ENCODE peak calls at places on chromosomes 4 and X, in four cellular contexts. M is CD8-positive, alpha-beta T cell; V is K562; Q is testis. W is an unnamed sample.

GRCh38 chr4:94298725-94299252 is 43.8 kb downstream of the HPGDS start:
- DNase-seq in Q (no peak), V (peak; percentile 31), M (no peak), W (peak; percentile 16)

GRCh38 chr4:1418494-1419285 is 12.4 kb upstream of the NKX1-1 start:
- DNase-seq in M (no peak), V (peak; percentile 41), Q (peak; percentile 12), W (no peak)

GRCh38 chr4:24423670-24424069 is 160.7 kb downstream of the DHX15 start:
- DNase-seq in M (no peak), Q (no peak), V (no peak), W (no peak)

GRCh38 chrX:155662297-155662696 is 49.5 kb upstream of the TMLHE start:
- DNase-seq in M (no peak), V (peak; percentile 2), Q (no peak), W (no peak)

GRCh38 chrX:34058005-34058404 is 74.1 kb downstream of the FAM47A start:
- DNase-seq in M (no peak), V (no peak), Q (no peak), W (no peak)

GRCh38 chrX:5683996-5684395 is 544.7 kb downstream of the NLGN4X start:
- DNase-seq in Q (no peak), V (no peak), M (no peak), W (no peak)

GRCh38 chr4:77635246-77635645 is 29.6 kb downstream of the CXCL13 start:
- DNase-seq in Q (no peak), M (no peak), V (no peak), W (no peak)

GRCh38 chr4:109703664-109704351 is 563 bp upstream of the CASP6 start:
- DNase-seq in M (no peak), Q (no peak), V (no peak), W (no peak)

GRCh38 chrX:146481735-146482134 is 327.8 kb upstream of the CXorf51B start:
- DNase-seq in V (no peak), Q (no peak), M (no peak), W (no peak)

GRCh38 chrX:150587585-150588503 is 19.4 kb downstream of the MTM1 start:
- DNase-seq in M (peak; percentile 21), Q (no peak), V (peak; percentile 26), W (no peak)

GRCh38 chr4:44446801-44447562 is 1.6 kb downstream of the KCTD8 start:
- DNase-seq in M (no peak), V (no peak), Q (no peak), W (no peak)

GRCh38 chrX:32545100-32545499 is 666.2 kb downstream of the DMD start:
- DNase-seq in Q (no peak), V (no peak), M (no peak), W (no peak)

GRCh38 chr4:100113732-100114131 is 76.5 kb downstream of the DDIT4L start:
- DNase-seq in Q (no peak), V (no peak), M (no peak), W (no peak)

GRCh38 chrX:53768451-53769246 is 82.1 kb upstream of the HUWE1 start:
- DNase-seq in M (no peak), V (no peak), Q (peak; percentile 13), W (no peak)

GRCh38 chr4:37008199-37008598 is 236.3 kb upstream of the NWD2 start:
- DNase-seq in Q (no peak), M (no peak), V (no peak), W (peak; percentile 53)

GRCh38 chr4:104394409-104394813 is 100.3 kb downstream of the CXXC4 start:
- DNase-seq in V (no peak), M (no peak), Q (peak; percentile 45), W (no peak)

GRCh38 chrX:28659269-28659668 is 72.0 kb downstream of the IL1RAPL1 start:
- DNase-seq in M (no peak), V (peak; percentile 8), Q (peak; percentile 28), W (no peak)

GRCh38 chr4:37793562-37793961 is 32.9 kb upstream of the PGM2 start:
- DNase-seq in Q (no peak), V (no peak), M (no peak), W (no peak)

GRCh38 chr4:73417973-73418372 is 13.9 kb downstream of the ALB start:
- DNase-seq in Q (no peak), M (no peak), V (no peak), W (no peak)

GRCh38 chr4:102599455-102599854 is 98.3 kb downstream of the NFKB1 start:
- DNase-seq in V (no peak), M (no peak), Q (no peak), W (peak; percentile 41)

GRCh38 chrX:30183554-30183953 is 31.8 kb upstream of the MAGEB2 start:
- DNase-seq in V (no peak), M (no peak), Q (no peak), W (no peak)

GRCh38 chrX:48487362-48487785 is 11.4 kb downstream of the FTSJ1 start:
- DNase-seq in M (no peak), V (peak; percentile 56), Q (no peak), W (peak; percentile 99)

GRCh38 chr4:159229164-159229563 is 126.3 kb downstream of the RAPGEF2 start:
- DNase-seq in M (no peak), Q (no peak), V (no peak), W (no peak)

GRCh38 chr4:140661550-140661949 is 92.8 kb upstream of the UCP1 start:
- DNase-seq in M (no peak), Q (no peak), V (no peak), W (no peak)

GRCh38 chr4:21948347-21949072 is at the start of gene KCNIP4:
- DNase-seq in V (no peak), M (no peak), Q (peak; percentile 23), W (no peak)

GRCh38 chrX:130393451-130394074 is 8.1 kb upstream of the GPR119 start:
- DNase-seq in Q (peak; percentile 52), V (peak; percentile 10), M (no peak), W (no peak)

GRCh38 chr4:112290341-112290740 is 4.6 kb upstream of the TIFA start:
- DNase-seq in V (no peak), M (no peak), Q (no peak), W (no peak)

GRCh38 chr4:676871-677235 is 2.5 kb downstream of the MYL5 start:
- DNase-seq in V (no peak), M (no peak), Q (no peak), W (no peak)

GRCh38 chr4:147831452-147832192 is 99.7 kb downstream of the ARHGAP10 start:
- DNase-seq in Q (no peak), M (no peak), V (no peak), W (peak; percentile 85)
- H3K27ac ChIP-seq in Q (peak overlapping the region; percentile 92), M (no peak overlapping the region), V (no peak overlapping the region), W (peak overlapping the region; percentile 86)

DNA sequence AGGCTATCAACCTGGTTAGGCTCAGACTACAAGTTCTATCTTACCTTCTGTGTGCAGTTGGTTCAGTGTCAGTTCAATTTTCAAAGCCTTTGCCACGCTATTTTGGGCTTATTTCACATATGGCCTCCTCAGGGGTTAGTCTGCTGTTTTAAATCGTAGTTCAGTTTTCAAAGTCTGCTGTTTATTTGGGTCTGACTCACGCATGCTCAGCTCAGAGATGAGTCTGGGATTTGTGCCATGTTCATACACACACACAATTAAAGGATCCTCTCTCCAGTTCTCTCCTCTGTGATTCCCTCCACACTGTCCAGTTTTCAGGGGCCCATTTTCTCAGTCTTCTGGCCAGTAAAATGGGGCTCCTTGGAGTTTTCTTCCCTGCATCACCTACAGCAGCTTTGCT is 32.2 kb upstream of the ZFX start:
- DNase-seq in V (no peak), M (no peak), Q (peak; percentile 41), W (no peak)
- H3K27ac ChIP-seq in V (no peak overlapping the region), M (no peak overlapping the region), Q (peak overlapping the region; percentile 45), W (no peak overlapping the region)

GRCh38 chr4:87093443-87094123 is 126.8 kb downstream of the KLHL8 start:
- DNase-seq in Q (peak; percentile 45), M (peak; percentile 13), V (peak; percentile 41), W (peak; percentile 94)
- H3K27ac ChIP-seq in Q (no peak overlapping the region), M (no peak overlapping the region), V (no peak overlapping the region), W (peak overlapping the region; percentile 99)

GRCh38 chrX:40091691-40092421 is 5.9 kb downstream of the BCOR start:
- DNase-seq in M (no peak), Q (no peak), V (no peak), W (no peak)
- H3K27ac ChIP-seq in M (no peak overlapping the region), Q (no peak overlapping the region), V (peak overlapping the region; percentile 57), W (no peak overlapping the region)

DNA sequence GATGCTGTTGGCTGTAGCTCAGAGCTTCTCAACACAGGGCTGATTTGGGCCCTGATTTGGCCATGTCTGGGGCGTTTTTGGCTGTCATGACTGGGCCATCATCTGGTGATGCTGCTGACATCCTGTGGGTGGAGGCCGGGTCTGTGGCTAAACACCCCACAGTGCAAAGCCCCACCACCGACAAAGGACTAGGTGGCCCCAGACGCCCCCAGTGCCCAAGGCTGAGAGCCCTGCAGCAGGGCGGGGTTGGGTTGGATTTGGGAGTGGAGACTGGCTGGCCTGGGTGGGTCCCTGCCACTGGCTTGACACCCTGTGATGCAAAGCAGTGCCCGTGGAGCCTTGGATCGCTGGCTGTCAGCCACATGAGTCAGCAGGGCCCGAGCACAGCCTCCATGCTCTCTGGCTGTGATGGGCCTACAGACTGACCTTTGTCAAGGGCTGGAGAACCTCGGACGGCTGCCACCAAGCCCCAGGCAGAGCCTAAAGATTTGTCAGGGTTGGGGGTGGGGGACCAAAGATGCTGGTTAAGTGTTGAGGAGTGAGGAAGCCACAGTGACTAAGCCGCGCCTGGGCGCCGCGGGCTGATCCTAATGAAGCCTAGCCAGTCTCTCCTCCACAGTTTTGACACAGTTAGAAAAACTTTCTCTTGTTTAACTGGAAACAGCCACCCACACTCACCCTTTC is 28.3 kb downstream of the CYTL1 start:
- DNase-seq in M (no peak), V (peak; percentile 12), Q (peak; percentile 37), W (no peak)
- H3K27ac ChIP-seq in M (no peak overlapping the region), V (no peak overlapping the region), Q (peak overlapping the region; percentile 19), W (no peak overlapping the region)

DNA sequence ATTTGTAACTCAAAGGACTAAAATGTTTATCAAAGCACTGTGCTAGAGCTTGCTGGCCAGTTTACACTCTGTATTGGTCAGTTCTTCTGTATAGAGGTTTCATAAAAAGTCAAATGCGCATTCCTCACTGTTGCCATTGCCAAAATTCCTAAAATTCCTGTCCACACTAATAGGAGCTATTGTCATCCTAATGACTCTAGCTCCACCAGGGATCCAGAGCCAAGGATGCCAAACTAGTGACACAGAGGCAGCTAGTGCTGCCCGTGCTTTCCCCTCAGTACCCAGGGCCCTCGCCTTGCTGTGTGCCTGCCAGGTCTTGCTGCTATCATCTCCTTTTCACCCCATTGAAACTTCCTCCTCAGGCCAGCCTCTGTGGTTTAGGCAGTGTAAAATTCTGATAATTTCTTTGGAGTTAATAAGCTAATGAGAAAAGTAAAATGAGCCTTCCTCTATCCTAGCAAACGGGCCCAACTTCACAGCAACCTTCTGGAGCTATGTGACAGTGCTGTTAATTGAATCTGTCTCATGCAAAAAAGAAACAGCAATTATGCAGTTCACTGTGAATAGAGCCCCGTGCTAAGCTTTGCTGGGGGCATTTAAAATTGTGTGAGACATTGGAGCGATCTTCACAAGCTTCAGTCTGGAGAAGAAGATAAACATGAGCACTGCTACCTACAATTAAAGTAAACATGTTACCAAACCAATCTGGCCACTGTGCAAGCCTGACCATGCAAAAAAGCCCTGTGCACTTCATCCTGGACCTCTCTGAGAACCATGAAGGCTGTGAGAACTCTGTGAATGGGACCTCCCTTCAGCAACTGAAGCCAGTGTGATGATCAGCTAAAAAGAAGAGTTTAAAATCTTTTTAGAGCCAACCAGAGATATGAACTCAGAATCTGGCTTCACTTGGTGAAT is 43.1 kb upstream of the FGF2 start:
- DNase-seq in M (no peak), Q (peak; percentile 30), V (no peak), W (peak; percentile 37)
- H3K27ac ChIP-seq in M (no peak overlapping the region), Q (no peak overlapping the region), V (no peak overlapping the region), W (peak overlapping the region; percentile 85)

W was measured in epithelial cell of prostate.